ENCODE peak calls at places on chromosomes 2 and 18, in six cellular contexts. One of them, this sample, is unnamed.

GRCh38 chr18:28365406-28365805 is 188.5 kb upstream of the CDH2 start:
- DNase-seq in neural progenitor cell: no peak
- DNase-seq in activated naive CD8-positive, alpha-beta T cell treated with anti-CD3 and anti-CD28 coated beads, Interleukin-2, amount 50 U/mL, for 16 hours: no peak
- DNase-seq in kidney tubule cell: peak
- DNase-seq in activated CD4-positive, CD25-positive, alpha-beta regulatory T cell treated with anti-CD3 and anti-CD28 coated beads, Interleukin-2, amount 50 U/mL, for 16 hours: no peak
- DNase-seq in occipital lobe: no peak
- DNase-seq in this sample: peak

GRCh38 chr2:238101891-238102841 is 2.0 kb downstream of the ESPNL start:
- DNase-seq in kidney tubule cell: no peak
- DNase-seq in neural progenitor cell: no peak
- DNase-seq in activated naive CD8-positive, alpha-beta T cell treated with anti-CD3 and anti-CD28 coated beads, Interleukin-2, amount 50 U/mL, for 16 hours: no peak
- DNase-seq in activated CD4-positive, CD25-positive, alpha-beta regulatory T cell treated with anti-CD3 and anti-CD28 coated beads, Interleukin-2, amount 50 U/mL, for 16 hours: no peak
- DNase-seq in occipital lobe: no peak
- DNase-seq in this sample: no peak

GRCh38 chr2:16617282-16618266 is 48.1 kb downstream of the CYRIA start:
- DNase-seq in neural progenitor cell: peak
- DNase-seq in kidney tubule cell: peak
- DNase-seq in activated CD4-positive, CD25-positive, alpha-beta regulatory T cell treated with anti-CD3 and anti-CD28 coated beads, Interleukin-2, amount 50 U/mL, for 16 hours: no peak
- DNase-seq in occipital lobe: no peak
- DNase-seq in activated naive CD8-positive, alpha-beta T cell treated with anti-CD3 and anti-CD28 coated beads, Interleukin-2, amount 50 U/mL, for 16 hours: no peak
- DNase-seq in this sample: no peak

GRCh38 chr2:23578964-23579671 is 194.1 kb downstream of the KLHL29 start:
- DNase-seq in occipital lobe: no peak
- DNase-seq in activated naive CD8-positive, alpha-beta T cell treated with anti-CD3 and anti-CD28 coated beads, Interleukin-2, amount 50 U/mL, for 16 hours: no peak
- DNase-seq in activated CD4-positive, CD25-positive, alpha-beta regulatory T cell treated with anti-CD3 and anti-CD28 coated beads, Interleukin-2, amount 50 U/mL, for 16 hours: no peak
- DNase-seq in neural progenitor cell: no peak
- DNase-seq in kidney tubule cell: no peak
- DNase-seq in this sample: no peak

GRCh38 chr2:239052720-239053665 is 205.1 kb downstream of the TWIST2 start:
- DNase-seq in activated CD4-positive, CD25-positive, alpha-beta regulatory T cell treated with anti-CD3 and anti-CD28 coated beads, Interleukin-2, amount 50 U/mL, for 16 hours: no peak
- DNase-seq in neural progenitor cell: no peak
- DNase-seq in occipital lobe: no peak
- DNase-seq in kidney tubule cell: no peak
- DNase-seq in activated naive CD8-positive, alpha-beta T cell treated with anti-CD3 and anti-CD28 coated beads, Interleukin-2, amount 50 U/mL, for 16 hours: no peak
- DNase-seq in this sample: no peak

GRCh38 chr18:50410008-50410407 is 35.2 kb downstream of the SKA1 start:
- DNase-seq in activated CD4-positive, CD25-positive, alpha-beta regulatory T cell treated with anti-CD3 and anti-CD28 coated beads, Interleukin-2, amount 50 U/mL, for 16 hours: no peak
- DNase-seq in activated naive CD8-positive, alpha-beta T cell treated with anti-CD3 and anti-CD28 coated beads, Interleukin-2, amount 50 U/mL, for 16 hours: no peak
- DNase-seq in occipital lobe: no peak
- DNase-seq in neural progenitor cell: no peak
- DNase-seq in kidney tubule cell: no peak
- DNase-seq in this sample: no peak

GRCh38 chr2:74532222-74532621 is 2.5 kb downstream of the HTRA2 start:
- DNase-seq in occipital lobe: no peak
- DNase-seq in kidney tubule cell: peak
- DNase-seq in neural progenitor cell: no peak
- DNase-seq in activated naive CD8-positive, alpha-beta T cell treated with anti-CD3 and anti-CD28 coated beads, Interleukin-2, amount 50 U/mL, for 16 hours: no peak
- DNase-seq in activated CD4-positive, CD25-positive, alpha-beta regulatory T cell treated with anti-CD3 and anti-CD28 coated beads, Interleukin-2, amount 50 U/mL, for 16 hours: no peak
- DNase-seq in this sample: peak

GRCh38 chr2:95267458-95268207 is 6.6 kb upstream of the PROM2 start:
- DNase-seq in neural progenitor cell: no peak
- DNase-seq in kidney tubule cell: no peak
- DNase-seq in activated CD4-positive, CD25-positive, alpha-beta regulatory T cell treated with anti-CD3 and anti-CD28 coated beads, Interleukin-2, amount 50 U/mL, for 16 hours: no peak
- DNase-seq in occipital lobe: no peak
- DNase-seq in activated naive CD8-positive, alpha-beta T cell treated with anti-CD3 and anti-CD28 coated beads, Interleukin-2, amount 50 U/mL, for 16 hours: no peak
- DNase-seq in this sample: peak

GRCh38 chr2:170013802-170014551 is 164.0 kb upstream of the MYO3B start:
- DNase-seq in kidney tubule cell: no peak
- DNase-seq in occipital lobe: no peak
- DNase-seq in activated CD4-positive, CD25-positive, alpha-beta regulatory T cell treated with anti-CD3 and anti-CD28 coated beads, Interleukin-2, amount 50 U/mL, for 16 hours: no peak
- DNase-seq in activated naive CD8-positive, alpha-beta T cell treated with anti-CD3 and anti-CD28 coated beads, Interleukin-2, amount 50 U/mL, for 16 hours: no peak
- DNase-seq in neural progenitor cell: peak
- DNase-seq in this sample: no peak

GRCh38 chr2:144518744-144519596 is 949 bp downstream of the ZEB2 start:
- DNase-seq in activated naive CD8-positive, alpha-beta T cell treated with anti-CD3 and anti-CD28 coated beads, Interleukin-2, amount 50 U/mL, for 16 hours: no peak
- DNase-seq in kidney tubule cell: no peak
- DNase-seq in occipital lobe: no peak
- DNase-seq in activated CD4-positive, CD25-positive, alpha-beta regulatory T cell treated with anti-CD3 and anti-CD28 coated beads, Interleukin-2, amount 50 U/mL, for 16 hours: no peak
- DNase-seq in neural progenitor cell: no peak
- DNase-seq in this sample: no peak

GRCh38 chr2:96427917-96428316 is 77.2 kb downstream of the NEURL3 start:
- DNase-seq in neural progenitor cell: no peak
- DNase-seq in occipital lobe: no peak
- DNase-seq in activated CD4-positive, CD25-positive, alpha-beta regulatory T cell treated with anti-CD3 and anti-CD28 coated beads, Interleukin-2, amount 50 U/mL, for 16 hours: no peak
- DNase-seq in kidney tubule cell: peak
- DNase-seq in activated naive CD8-positive, alpha-beta T cell treated with anti-CD3 and anti-CD28 coated beads, Interleukin-2, amount 50 U/mL, for 16 hours: no peak
- DNase-seq in this sample: peak

GRCh38 chr2:3025261-3025660 is 352.4 kb downstream of the EIPR1 start:
- DNase-seq in kidney tubule cell: no peak
- DNase-seq in activated naive CD8-positive, alpha-beta T cell treated with anti-CD3 and anti-CD28 coated beads, Interleukin-2, amount 50 U/mL, for 16 hours: no peak
- DNase-seq in occipital lobe: no peak
- DNase-seq in activated CD4-positive, CD25-positive, alpha-beta regulatory T cell treated with anti-CD3 and anti-CD28 coated beads, Interleukin-2, amount 50 U/mL, for 16 hours: no peak
- DNase-seq in neural progenitor cell: no peak
- DNase-seq in this sample: no peak

GRCh38 chr2:157722580-157723234 is 94.0 kb upstream of the ACVR1C start:
- DNase-seq in activated CD4-positive, CD25-positive, alpha-beta regulatory T cell treated with anti-CD3 and anti-CD28 coated beads, Interleukin-2, amount 50 U/mL, for 16 hours: no peak
- DNase-seq in activated naive CD8-positive, alpha-beta T cell treated with anti-CD3 and anti-CD28 coated beads, Interleukin-2, amount 50 U/mL, for 16 hours: no peak
- DNase-seq in neural progenitor cell: peak
- DNase-seq in occipital lobe: no peak
- DNase-seq in kidney tubule cell: peak
- DNase-seq in this sample: peak

GRCh38 chr2:2577366-2577765 is 246.3 kb upstream of the MYT1L start:
- DNase-seq in kidney tubule cell: no peak
- DNase-seq in activated naive CD8-positive, alpha-beta T cell treated with anti-CD3 and anti-CD28 coated beads, Interleukin-2, amount 50 U/mL, for 16 hours: no peak
- DNase-seq in occipital lobe: peak
- DNase-seq in neural progenitor cell: no peak
- DNase-seq in activated CD4-positive, CD25-positive, alpha-beta regulatory T cell treated with anti-CD3 and anti-CD28 coated beads, Interleukin-2, amount 50 U/mL, for 16 hours: no peak
- DNase-seq in this sample: no peak

GRCh38 chr2:188414869-188415753 is 123.4 kb downstream of the GULP1 start:
- DNase-seq in neural progenitor cell: no peak
- DNase-seq in occipital lobe: no peak
- DNase-seq in activated CD4-positive, CD25-positive, alpha-beta regulatory T cell treated with anti-CD3 and anti-CD28 coated beads, Interleukin-2, amount 50 U/mL, for 16 hours: no peak
- DNase-seq in activated naive CD8-positive, alpha-beta T cell treated with anti-CD3 and anti-CD28 coated beads, Interleukin-2, amount 50 U/mL, for 16 hours: no peak
- DNase-seq in kidney tubule cell: peak
- DNase-seq in this sample: no peak

GRCh38 chr2:223959688-223960087 is 2.4 kb downstream of the MRPL44 start:
- DNase-seq in occipital lobe: no peak
- DNase-seq in activated naive CD8-positive, alpha-beta T cell treated with anti-CD3 and anti-CD28 coated beads, Interleukin-2, amount 50 U/mL, for 16 hours: no peak
- DNase-seq in activated CD4-positive, CD25-positive, alpha-beta regulatory T cell treated with anti-CD3 and anti-CD28 coated beads, Interleukin-2, amount 50 U/mL, for 16 hours: no peak
- DNase-seq in neural progenitor cell: no peak
- DNase-seq in kidney tubule cell: peak
- DNase-seq in this sample: peak

GRCh38 chr2:33530614-33531344 is 54.3 kb downstream of the RASGRP3 start:
- DNase-seq in activated CD4-positive, CD25-positive, alpha-beta regulatory T cell treated with anti-CD3 and anti-CD28 coated beads, Interleukin-2, amount 50 U/mL, for 16 hours: no peak
- DNase-seq in neural progenitor cell: no peak
- DNase-seq in occipital lobe: no peak
- DNase-seq in kidney tubule cell: no peak
- DNase-seq in activated naive CD8-positive, alpha-beta T cell treated with anti-CD3 and anti-CD28 coated beads, Interleukin-2, amount 50 U/mL, for 16 hours: no peak
- DNase-seq in this sample: no peak

GRCh38 chr18:26621161-26622026 is 73.0 kb upstream of the KCTD1 start:
- DNase-seq in kidney tubule cell: peak
- DNase-seq in neural progenitor cell: peak
- DNase-seq in occipital lobe: peak
- DNase-seq in activated CD4-positive, CD25-positive, alpha-beta regulatory T cell treated with anti-CD3 and anti-CD28 coated beads, Interleukin-2, amount 50 U/mL, for 16 hours: no peak
- DNase-seq in activated naive CD8-positive, alpha-beta T cell treated with anti-CD3 and anti-CD28 coated beads, Interleukin-2, amount 50 U/mL, for 16 hours: no peak
- DNase-seq in this sample: peak

GRCh38 chr2:36088716-36089328 is 266.8 kb upstream of the CRIM1 start:
- DNase-seq in activated CD4-positive, CD25-positive, alpha-beta regulatory T cell treated with anti-CD3 and anti-CD28 coated beads, Interleukin-2, amount 50 U/mL, for 16 hours: no peak
- DNase-seq in kidney tubule cell: no peak
- DNase-seq in occipital lobe: no peak
- DNase-seq in activated naive CD8-positive, alpha-beta T cell treated with anti-CD3 and anti-CD28 coated beads, Interleukin-2, amount 50 U/mL, for 16 hours: no peak
- DNase-seq in neural progenitor cell: no peak
- DNase-seq in this sample: no peak

GRCh38 chr2:171651667-171652410 is 35.4 kb upstream of the DYNC1I2 start:
- DNase-seq in occipital lobe: no peak
- DNase-seq in kidney tubule cell: no peak
- DNase-seq in activated naive CD8-positive, alpha-beta T cell treated with anti-CD3 and anti-CD28 coated beads, Interleukin-2, amount 50 U/mL, for 16 hours: no peak
- DNase-seq in activated CD4-positive, CD25-positive, alpha-beta regulatory T cell treated with anti-CD3 and anti-CD28 coated beads, Interleukin-2, amount 50 U/mL, for 16 hours: no peak
- DNase-seq in neural progenitor cell: no peak
- DNase-seq in this sample: no peak

GRCh38 chr18:13577091-13577697 is 149.2 kb downstream of the FAM210A start:
- DNase-seq in activated naive CD8-positive, alpha-beta T cell treated with anti-CD3 and anti-CD28 coated beads, Interleukin-2, amount 50 U/mL, for 16 hours: no peak
- DNase-seq in neural progenitor cell: no peak
- DNase-seq in occipital lobe: no peak
- DNase-seq in activated CD4-positive, CD25-positive, alpha-beta regulatory T cell treated with anti-CD3 and anti-CD28 coated beads, Interleukin-2, amount 50 U/mL, for 16 hours: no peak
- DNase-seq in kidney tubule cell: peak
- DNase-seq in this sample: peak

GRCh38 chr18:75201273-75201898 is 7.6 kb downstream of the PTGR3 start:
- DNase-seq in activated naive CD8-positive, alpha-beta T cell treated with anti-CD3 and anti-CD28 coated beads, Interleukin-2, amount 50 U/mL, for 16 hours: no peak
- DNase-seq in activated CD4-positive, CD25-positive, alpha-beta regulatory T cell treated with anti-CD3 and anti-CD28 coated beads, Interleukin-2, amount 50 U/mL, for 16 hours: no peak
- DNase-seq in kidney tubule cell: no peak
- DNase-seq in neural progenitor cell: no peak
- DNase-seq in occipital lobe: no peak
- DNase-seq in this sample: no peak

GRCh38 chr2:181602017-181602416 is 54.9 kb downstream of the CERKL start:
- DNase-seq in activated CD4-positive, CD25-positive, alpha-beta regulatory T cell treated with anti-CD3 and anti-CD28 coated beads, Interleukin-2, amount 50 U/mL, for 16 hours: no peak
- DNase-seq in occipital lobe: no peak
- DNase-seq in neural progenitor cell: no peak
- DNase-seq in kidney tubule cell: no peak
- DNase-seq in activated naive CD8-positive, alpha-beta T cell treated with anti-CD3 and anti-CD28 coated beads, Interleukin-2, amount 50 U/mL, for 16 hours: no peak
- DNase-seq in this sample: no peak

GRCh38 chr2:207470700-207471070 is 59.1 kb upstream of the CREB1 start:
- DNase-seq in activated naive CD8-positive, alpha-beta T cell treated with anti-CD3 and anti-CD28 coated beads, Interleukin-2, amount 50 U/mL, for 16 hours: no peak
- DNase-seq in activated CD4-positive, CD25-positive, alpha-beta regulatory T cell treated with anti-CD3 and anti-CD28 coated beads, Interleukin-2, amount 50 U/mL, for 16 hours: no peak
- DNase-seq in occipital lobe: no peak
- DNase-seq in kidney tubule cell: no peak
- DNase-seq in neural progenitor cell: no peak
- DNase-seq in this sample: no peak

GRCh38 chr2:240165034-240165433 is 24.6 kb upstream of the OTOS start:
- DNase-seq in activated CD4-positive, CD25-positive, alpha-beta regulatory T cell treated with anti-CD3 and anti-CD28 coated beads, Interleukin-2, amount 50 U/mL, for 16 hours: no peak
- DNase-seq in kidney tubule cell: no peak
- DNase-seq in occipital lobe: no peak
- DNase-seq in activated naive CD8-positive, alpha-beta T cell treated with anti-CD3 and anti-CD28 coated beads, Interleukin-2, amount 50 U/mL, for 16 hours: no peak
- DNase-seq in neural progenitor cell: no peak
- DNase-seq in this sample: no peak

GRCh38 chr2:61018319-61018750 is 280 bp upstream of the PUS10 start:
- DNase-seq in activated CD4-positive, CD25-positive, alpha-beta regulatory T cell treated with anti-CD3 and anti-CD28 coated beads, Interleukin-2, amount 50 U/mL, for 16 hours: no peak
- DNase-seq in activated naive CD8-positive, alpha-beta T cell treated with anti-CD3 and anti-CD28 coated beads, Interleukin-2, amount 50 U/mL, for 16 hours: no peak
- DNase-seq in occipital lobe: no peak
- DNase-seq in kidney tubule cell: no peak
- DNase-seq in neural progenitor cell: no peak
- DNase-seq in this sample: peak

GRCh38 chr2:96414161-96414713 is 78.7 kb downstream of the NCAPH start:
- DNase-seq in neural progenitor cell: no peak
- DNase-seq in activated CD4-positive, CD25-positive, alpha-beta regulatory T cell treated with anti-CD3 and anti-CD28 coated beads, Interleukin-2, amount 50 U/mL, for 16 hours: no peak
- DNase-seq in occipital lobe: no peak
- DNase-seq in activated naive CD8-positive, alpha-beta T cell treated with anti-CD3 and anti-CD28 coated beads, Interleukin-2, amount 50 U/mL, for 16 hours: no peak
- DNase-seq in kidney tubule cell: no peak
- DNase-seq in this sample: no peak

This sample was measured in PC-3.